ENCODE peak calls at places on chromosome 18, in five cellular contexts. W is HFFc6, G is spleen, Z is foreskin fibroblast, B is neural progenitor cell. Y is an unnamed sample.

GRCh38 chr18:76209597-76209996 is 285.4 kb downstream of the ZNF516 start:
- DNase-seq in W (peak; percentile 40), B (no peak), Z (peak; percentile 40), G (no peak), Y (no peak)

GRCh38 chr18:2223394-2223793 is 347.9 kb downstream of the METTL4 start:
- DNase-seq in B (peak; percentile 42), W (no peak), G (no peak), Z (no peak), Y (no peak)

GRCh38 chr18:76475450-76476203 is 19.4 kb downstream of the ZNF516 start:
- DNase-seq in Z (no peak), B (no peak), W (no peak), G (no peak), Y (no peak)

GRCh38 chr18:11497585-11497984 is 111.8 kb upstream of the SLC35G4 start:
- DNase-seq in Z (peak; percentile 82), B (no peak), G (no peak), W (peak; percentile 38), Y (no peak)

GRCh38 chr18:926946-927345 is 22.3 kb downstream of the ADCYAP1 start:
- DNase-seq in G (no peak), Z (no peak), B (no peak), W (no peak), Y (no peak)

GRCh38 chr18:2902327-2902726 is 55.5 kb downstream of the EMILIN2 start:
- DNase-seq in W (no peak), G (no peak), B (no peak), Z (no peak), Y (no peak)

GRCh38 chr18:32216390-32216789 is 26.6 kb downstream of the MEP1B start:
- DNase-seq in W (no peak), B (no peak), G (no peak), Z (no peak), Y (no peak)

GRCh38 chr18:36141576-36141975 is 11.9 kb downstream of the ELP2 start:
- DNase-seq in B (no peak), W (no peak), G (no peak), Z (no peak), Y (no peak)

GRCh38 chr18:75223687-75224347 is 13.2 kb downstream of the TSHZ1 start:
- DNase-seq in B (no peak), G (no peak), W (no peak), Z (no peak), Y (no peak)

GRCh38 chr18:74116628-74117554 is 30.7 kb downstream of the FBXO15 start:
- DNase-seq in B (peak; percentile 56), W (peak; percentile 47), G (peak; percentile 40), Z (peak; percentile 37), Y (no peak)

GRCh38 chr18:32920796-32921787 is 148.3 kb upstream of the KLHL14 start:
- DNase-seq in G (no peak), Z (peak; percentile 80), B (no peak), W (peak; percentile 39), Y (no peak)

GRCh38 chr18:28204154-28204553 is 27.2 kb upstream of the CDH2 start:
- DNase-seq in G (no peak), W (peak; percentile 94), Z (peak; percentile 62), B (no peak), Y (no peak)

GRCh38 chr18:77209587-77209986 is 40.1 kb upstream of the GALR1 start:
- DNase-seq in W (peak; percentile 36), G (no peak), B (no peak), Z (no peak), Y (no peak)

GRCh38 chr18:33821503-33821902 is 243.5 kb downstream of the ASXL3 start:
- DNase-seq in W (no peak), Z (peak; percentile 14), G (no peak), B (no peak), Y (no peak)

GRCh38 chr18:55488473-55488872 is 99.5 kb downstream of the TCF4 start:
- DNase-seq in Z (no peak), G (no peak), B (peak; percentile 62), W (no peak), Y (no peak)

GRCh38 chr18:69648486-69648885 is 247.8 kb downstream of the DOK6 start:
- DNase-seq in W (no peak), Z (no peak), B (no peak), G (no peak), Y (no peak)

GRCh38 chr18:8176554-8176953 is 432.7 kb upstream of the RAB12 start:
- DNase-seq in W (no peak), B (no peak), G (no peak), Z (no peak), Y (no peak)

GRCh38 chr18:22930089-22930713 is 2.9 kb upstream of the RBBP8 start:
- DNase-seq in B (peak; percentile 85), G (peak; percentile 89), W (peak; percentile 66), Z (peak; percentile 56), Y (no peak)

GRCh38 chr18:23207191-23207955 is 72.1 kb downstream of the CABLES1 start:
- DNase-seq in W (no peak), B (peak; percentile 41), G (no peak), Z (no peak), Y (no peak)

GRCh38 chr18:24663026-24663425 is 202.6 kb downstream of the HRH4 start:
- DNase-seq in W (no peak), G (no peak), B (no peak), Z (no peak), Y (no peak)

GRCh38 chr18:9787716-9788115 is 79.6 kb downstream of the RAB31 start:
- DNase-seq in Z (no peak), B (no peak), W (no peak), G (no peak), Y (no peak)

GRCh38 chr18:48803518-48803917 is 147.2 kb downstream of the SMAD7 start:
- DNase-seq in G (peak; percentile 45), Z (no peak), B (no peak), W (no peak), Y (peak; percentile 42)
- TF ChIP-seq CTCF in G (no peak), Z (no peak), B (no peak), W (no peak), Y (no peak)

DNA sequence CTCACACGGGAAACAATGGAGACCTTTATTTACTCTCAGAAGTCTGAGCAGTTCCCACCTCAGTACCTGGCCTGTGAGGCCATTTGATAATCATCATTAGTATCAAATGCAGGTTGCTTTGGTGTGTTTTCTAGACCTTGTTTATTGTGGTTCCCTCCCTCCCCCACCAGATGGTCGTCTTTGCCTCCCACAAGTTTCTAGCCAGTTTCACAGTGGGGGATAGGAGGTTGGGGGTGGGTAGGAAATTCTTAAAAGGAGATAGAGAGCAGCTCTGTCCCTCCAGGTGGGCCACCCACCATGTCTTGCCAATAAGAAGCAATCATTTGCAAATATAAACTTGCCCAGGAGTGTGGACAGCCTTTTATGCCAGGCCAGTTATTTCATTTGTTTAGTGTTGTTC is 31.3 kb downstream of the SETBP1 start:
- DNase-seq in W (no peak), B (no peak), G (no peak), Z (no peak), Y (no peak)
- TF ChIP-seq CTCF in W (no peak), B (no peak), G (no peak), Z (no peak), Y (no peak)

DNA sequence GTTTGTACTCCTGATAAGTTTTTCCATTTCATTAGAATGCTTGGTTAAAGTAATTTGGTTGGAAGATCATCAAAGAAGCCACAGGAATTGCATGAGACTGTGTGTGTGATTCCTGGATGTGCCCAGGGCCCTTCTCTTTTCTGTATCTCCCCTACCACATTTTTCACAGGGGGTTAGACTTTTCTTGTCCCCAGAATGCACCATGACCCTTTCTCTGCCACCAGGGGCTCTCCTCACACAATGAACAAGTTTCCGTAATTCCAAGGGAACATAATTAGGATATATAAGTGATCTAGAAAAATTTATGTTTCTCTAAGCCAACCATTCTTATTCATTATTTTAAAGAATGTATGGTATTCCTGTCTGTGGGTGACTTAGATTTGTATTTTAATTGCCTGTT is 291.8 kb downstream of the NEDD4L start:
- DNase-seq in W (no peak), B (no peak), G (no peak), Z (no peak), Y (no peak)
- TF ChIP-seq CTCF in W (peak; percentile 59), B (peak; percentile 39), G (no peak), Z (no peak), Y (peak; percentile 63)

GRCh38 chr18:51687845-51688585 is 490.5 kb upstream of the MEX3C start:
- DNase-seq in G (no peak), W (no peak), B (no peak), Z (no peak), Y (no peak)
- TF ChIP-seq CTCF in G (no peak), W (no peak), B (no peak), Z (no peak), Y (no peak)

GRCh38 chr18:54330768-54331548 is 26.7 kb downstream of the STARD6 start:
- DNase-seq in Z (no peak), G (no peak), W (no peak), B (no peak), Y (no peak)
- TF ChIP-seq CTCF in Z (no peak), G (no peak), W (peak; percentile 60), B (no peak), Y (peak; percentile 71)

GRCh38 chr18:45275367-45276113 is 339.7 kb upstream of the SLC14A2 start:
- DNase-seq in G (no peak), Z (peak; percentile 23), B (peak; percentile 37), W (peak; percentile 35), Y (no peak)
- TF ChIP-seq CTCF in G (peak; percentile 70), Z (peak; percentile 75), B (peak; percentile 83), W (peak; percentile 93), Y (peak; percentile 82)

GRCh38 chr18:79589601-79590091 is 90.0 kb upstream of the CTDP1 start:
- DNase-seq in W (no peak), G (peak; percentile 38), Z (no peak), B (no peak), Y (peak; percentile 68)

GRCh38 chr18:79588131-79588635 is 91.4 kb upstream of the CTDP1 start:
- DNase-seq in G (peak; percentile 63), B (no peak), W (no peak), Z (no peak), Y (peak; percentile 90)

GRCh38 chr18:79587298-79588125 is 92.1 kb upstream of the CTDP1 start:
- DNase-seq in W (no peak), G (peak; percentile 62), Z (no peak), B (no peak), Y (peak; percentile 71)

GRCh38 chr18:79590191-79591039 is 89.2 kb upstream of the CTDP1 start:
- DNase-seq in Z (no peak), B (no peak), G (peak; percentile 54), W (no peak), Y (peak; percentile 88)

GRCh38 chr18:79588636-79589481 is 90.7 kb upstream of the CTDP1 start:
- DNase-seq in W (peak; percentile 50), B (peak; percentile 80), Z (peak; percentile 73), G (peak; percentile 75), Y (peak; percentile 89)
- TF ChIP-seq CTCF in W (no peak), B (no peak), Z (no peak), G (no peak), Y (no peak)

Y was measured in chondrocyte.